ENCODE peak calls at places on chromosomes 13 and 19, in seven cellular contexts. One of them, this sample, is unnamed.

GRCh38 chr19:50728084-50728737 is 5.0 kb downstream of the CLEC11A start:
- DNase-seq in ascending aorta: no peak
- DNase-seq in AG09309: no peak
- DNase-seq in NCI-H1105 treated with DMSO at 0.1 percent for 48 hours: no peak
- DNase-seq in T-helper 2 cell: no peak
- DNase-seq in non-pigmented ciliary epithelial cell: no peak
- DNase-seq in left cardiac atrium: peak
- DNase-seq in this sample: peak

GRCh38 chr19:47047931-47048399 is 459 bp downstream of the TMEM160 start:
- DNase-seq in left cardiac atrium: peak
- DNase-seq in AG09309: peak
- DNase-seq in NCI-H1105 treated with DMSO at 0.1 percent for 48 hours: peak
- DNase-seq in T-helper 2 cell: peak
- DNase-seq in ascending aorta: peak
- DNase-seq in non-pigmented ciliary epithelial cell: peak
- DNase-seq in this sample: peak

GRCh38 chr19:18594824-18595373 is 6.3 kb downstream of the REX1BD start:
- DNase-seq in NCI-H1105 treated with DMSO at 0.1 percent for 48 hours: no peak
- DNase-seq in non-pigmented ciliary epithelial cell: no peak
- DNase-seq in T-helper 2 cell: no peak
- DNase-seq in left cardiac atrium: no peak
- DNase-seq in AG09309: no peak
- DNase-seq in ascending aorta: no peak
- DNase-seq in this sample: no peak

GRCh38 chr13:111929036-111929616 is 137.8 kb upstream of the SOX1 start:
- DNase-seq in left cardiac atrium: no peak
- DNase-seq in NCI-H1105 treated with DMSO at 0.1 percent for 48 hours: no peak
- DNase-seq in ascending aorta: no peak
- DNase-seq in T-helper 2 cell: no peak
- DNase-seq in non-pigmented ciliary epithelial cell: no peak
- DNase-seq in AG09309: no peak
- DNase-seq in this sample: no peak

GRCh38 chr13:98524391-98524790 is 52.5 kb downstream of the STK24 start:
- DNase-seq in non-pigmented ciliary epithelial cell: no peak
- DNase-seq in T-helper 2 cell: no peak
- DNase-seq in AG09309: no peak
- DNase-seq in NCI-H1105 treated with DMSO at 0.1 percent for 48 hours: no peak
- DNase-seq in left cardiac atrium: no peak
- DNase-seq in ascending aorta: no peak
- DNase-seq in this sample: no peak

GRCh38 chr19:14337510-14337909 is 43.7 kb upstream of the ADGRE5 start:
- DNase-seq in non-pigmented ciliary epithelial cell: no peak
- DNase-seq in T-helper 2 cell: no peak
- DNase-seq in ascending aorta: no peak
- DNase-seq in left cardiac atrium: peak
- DNase-seq in NCI-H1105 treated with DMSO at 0.1 percent for 48 hours: no peak
- DNase-seq in AG09309: no peak
- DNase-seq in this sample: no peak

GRCh38 chr13:31282741-31283455 is 83.1 kb downstream of the B3GLCT start:
- DNase-seq in ascending aorta: no peak
- DNase-seq in left cardiac atrium: no peak
- DNase-seq in T-helper 2 cell: no peak
- DNase-seq in NCI-H1105 treated with DMSO at 0.1 percent for 48 hours: no peak
- DNase-seq in AG09309: no peak
- DNase-seq in non-pigmented ciliary epithelial cell: no peak
- DNase-seq in this sample: no peak

GRCh38 chr13:95262837-95263381 is 38.3 kb downstream of the ABCC4 start:
- DNase-seq in AG09309: no peak
- DNase-seq in left cardiac atrium: no peak
- DNase-seq in non-pigmented ciliary epithelial cell: no peak
- DNase-seq in ascending aorta: no peak
- DNase-seq in NCI-H1105 treated with DMSO at 0.1 percent for 48 hours: no peak
- DNase-seq in T-helper 2 cell: no peak
- DNase-seq in this sample: no peak

GRCh38 chr19:58558066-58558622 is at the start of gene UBE2M:
- DNase-seq in ascending aorta: no peak
- DNase-seq in T-helper 2 cell: no peak
- DNase-seq in left cardiac atrium: peak
- DNase-seq in AG09309: no peak
- DNase-seq in NCI-H1105 treated with DMSO at 0.1 percent for 48 hours: no peak
- DNase-seq in non-pigmented ciliary epithelial cell: no peak
- DNase-seq in this sample: peak

GRCh38 chr13:40605573-40605972 is 60.9 kb downstream of the FOXO1 start:
- DNase-seq in AG09309: no peak
- DNase-seq in left cardiac atrium: no peak
- DNase-seq in non-pigmented ciliary epithelial cell: no peak
- DNase-seq in NCI-H1105 treated with DMSO at 0.1 percent for 48 hours: no peak
- DNase-seq in ascending aorta: no peak
- DNase-seq in T-helper 2 cell: no peak
- DNase-seq in this sample: no peak

GRCh38 chr13:108924154-108924940 is 294.9 kb downstream of the MYO16 start:
- DNase-seq in AG09309: no peak
- DNase-seq in ascending aorta: no peak
- DNase-seq in left cardiac atrium: no peak
- DNase-seq in NCI-H1105 treated with DMSO at 0.1 percent for 48 hours: no peak
- DNase-seq in non-pigmented ciliary epithelial cell: no peak
- DNase-seq in T-helper 2 cell: no peak
- DNase-seq in this sample: no peak

GRCh38 chr13:20161951-20162300 is 1.1 kb upstream of the GJA3 start:
- DNase-seq in AG09309: no peak
- DNase-seq in T-helper 2 cell: no peak
- DNase-seq in NCI-H1105 treated with DMSO at 0.1 percent for 48 hours: no peak
- DNase-seq in non-pigmented ciliary epithelial cell: no peak
- DNase-seq in ascending aorta: no peak
- DNase-seq in left cardiac atrium: no peak
- DNase-seq in this sample: no peak

GRCh38 chr19:56350416-56351045 is 35.9 kb upstream of the ZSCAN5A start:
- DNase-seq in ascending aorta: no peak
- DNase-seq in AG09309: peak
- DNase-seq in non-pigmented ciliary epithelial cell: no peak
- DNase-seq in NCI-H1105 treated with DMSO at 0.1 percent for 48 hours: peak
- DNase-seq in left cardiac atrium: peak
- DNase-seq in T-helper 2 cell: peak
- DNase-seq in this sample: no peak

GRCh38 chr13:46655727-46656180 is 102.8 kb downstream of the LRCH1 start:
- DNase-seq in ascending aorta: no peak
- DNase-seq in NCI-H1105 treated with DMSO at 0.1 percent for 48 hours: no peak
- DNase-seq in left cardiac atrium: no peak
- DNase-seq in T-helper 2 cell: no peak
- DNase-seq in AG09309: no peak
- DNase-seq in non-pigmented ciliary epithelial cell: no peak
- DNase-seq in this sample: no peak

GRCh38 chr19:3062165-3063105 is at the start of gene TLE5:
- DNase-seq in T-helper 2 cell: peak
- DNase-seq in non-pigmented ciliary epithelial cell: no peak
- DNase-seq in AG09309: no peak
- DNase-seq in ascending aorta: no peak
- DNase-seq in NCI-H1105 treated with DMSO at 0.1 percent for 48 hours: peak
- DNase-seq in left cardiac atrium: peak
- DNase-seq in this sample: peak

GRCh38 chr13:32019612-32020233 is 11.9 kb upstream of the FRY start:
- DNase-seq in left cardiac atrium: peak
- DNase-seq in AG09309: no peak
- DNase-seq in NCI-H1105 treated with DMSO at 0.1 percent for 48 hours: peak
- DNase-seq in T-helper 2 cell: no peak
- DNase-seq in non-pigmented ciliary epithelial cell: peak
- DNase-seq in ascending aorta: no peak
- DNase-seq in this sample: no peak